ENCODE peak calls at places on chromosomes 13 and 19, in five cellular contexts. One of them, this sample, is unnamed.

GRCh38 chr13:77537302-77537919 is 1.9 kb downstream of the SCEL start:
- DNase-seq in stimulated activated CD4-positive, alpha-beta T cell treated with anti-CD3 and anti-CD28 coated beads, Interleukin-1b, Interleukin-23, amount 100 ng/mL, for 24 hours: no peak
- DNase-seq in NCI-H2081: no peak
- DNase-seq in A673: no peak
- DNase-seq in naive thymus-derived CD8-positive, alpha-beta T cell: no peak
- DNase-seq in this sample: no peak

GRCh38 chr19:47255947-47256687 is at the start of gene CCDC9:
- DNase-seq in naive thymus-derived CD8-positive, alpha-beta T cell: peak
- DNase-seq in NCI-H2081: peak
- DNase-seq in stimulated activated CD4-positive, alpha-beta T cell treated with anti-CD3 and anti-CD28 coated beads, Interleukin-1b, Interleukin-23, amount 100 ng/mL, for 24 hours: peak
- DNase-seq in A673: peak
- DNase-seq in this sample: peak

GRCh38 chr13:100875392-100876043 is 200.9 kb upstream of the TMTC4 start:
- DNase-seq in stimulated activated CD4-positive, alpha-beta T cell treated with anti-CD3 and anti-CD28 coated beads, Interleukin-1b, Interleukin-23, amount 100 ng/mL, for 24 hours: no peak
- DNase-seq in NCI-H2081: no peak
- DNase-seq in A673: peak
- DNase-seq in naive thymus-derived CD8-positive, alpha-beta T cell: no peak
- DNase-seq in this sample: no peak

GRCh38 chr19:40588110-40588854 is 11.6 kb downstream of the SHKBP1 start:
- DNase-seq in naive thymus-derived CD8-positive, alpha-beta T cell: no peak
- DNase-seq in NCI-H2081: no peak
- DNase-seq in stimulated activated CD4-positive, alpha-beta T cell treated with anti-CD3 and anti-CD28 coated beads, Interleukin-1b, Interleukin-23, amount 100 ng/mL, for 24 hours: no peak
- DNase-seq in A673: no peak
- DNase-seq in this sample: no peak

GRCh38 chr13:37587236-37587635 is 11.3 kb downstream of the POSTN start:
- DNase-seq in naive thymus-derived CD8-positive, alpha-beta T cell: no peak
- DNase-seq in A673: no peak
- DNase-seq in NCI-H2081: no peak
- DNase-seq in stimulated activated CD4-positive, alpha-beta T cell treated with anti-CD3 and anti-CD28 coated beads, Interleukin-1b, Interleukin-23, amount 100 ng/mL, for 24 hours: no peak
- DNase-seq in this sample: no peak

GRCh38 chr19:39878398-39878797 is 32.2 kb upstream of the FBL start:
- DNase-seq in stimulated activated CD4-positive, alpha-beta T cell treated with anti-CD3 and anti-CD28 coated beads, Interleukin-1b, Interleukin-23, amount 100 ng/mL, for 24 hours: no peak
- DNase-seq in naive thymus-derived CD8-positive, alpha-beta T cell: no peak
- DNase-seq in NCI-H2081: no peak
- DNase-seq in A673: no peak
- DNase-seq in this sample: no peak

GRCh38 chr13:114304346-114305034 is 9.8 kb upstream of the CHAMP1 start:
- DNase-seq in naive thymus-derived CD8-positive, alpha-beta T cell: no peak
- DNase-seq in NCI-H2081: no peak
- DNase-seq in stimulated activated CD4-positive, alpha-beta T cell treated with anti-CD3 and anti-CD28 coated beads, Interleukin-1b, Interleukin-23, amount 100 ng/mL, for 24 hours: no peak
- DNase-seq in A673: no peak
- DNase-seq in this sample: no peak

GRCh38 chr13:48265217-48265815 is 32.3 kb downstream of the ITM2B start:
- DNase-seq in stimulated activated CD4-positive, alpha-beta T cell treated with anti-CD3 and anti-CD28 coated beads, Interleukin-1b, Interleukin-23, amount 100 ng/mL, for 24 hours: no peak
- DNase-seq in naive thymus-derived CD8-positive, alpha-beta T cell: peak
- DNase-seq in A673: peak
- DNase-seq in NCI-H2081: no peak
- DNase-seq in this sample: no peak

GRCh38 chr13:42807866-42808265 is 26.5 kb downstream of the FAM216B start:
- DNase-seq in NCI-H2081: no peak
- DNase-seq in naive thymus-derived CD8-positive, alpha-beta T cell: no peak
- DNase-seq in A673: no peak
- DNase-seq in stimulated activated CD4-positive, alpha-beta T cell treated with anti-CD3 and anti-CD28 coated beads, Interleukin-1b, Interleukin-23, amount 100 ng/mL, for 24 hours: no peak
- DNase-seq in this sample: no peak

GRCh38 chr13:109764474-109765292 is 21.7 kb downstream of the IRS2 start:
- DNase-seq in A673: peak
- DNase-seq in stimulated activated CD4-positive, alpha-beta T cell treated with anti-CD3 and anti-CD28 coated beads, Interleukin-1b, Interleukin-23, amount 100 ng/mL, for 24 hours: no peak
- DNase-seq in naive thymus-derived CD8-positive, alpha-beta T cell: peak
- DNase-seq in NCI-H2081: no peak
- DNase-seq in this sample: no peak